ENCODE peak calls at places on chromosomes 16 and 17, in eight cellular contexts. T is transverse colon; K is ascending aorta; Q is heart right ventricle; I is psoas muscle; V is IMR-90; D is right atrium auricular region; B is CD4-positive, alpha-beta T cell. H is an unnamed sample. For H3K9me3, the result is how much of the 10 kb centered on the place peaks cover.

GRCh38 chr17:72970246-72970645 is 122.2 kb downstream of the SLC39A11 start:
- DNase-seq in T (no peak), K (no peak), Q (no peak), I (no peak), V (no peak), D (no peak), B (no peak), H (no peak)

GRCh38 chr17:40561871-40562611 is 3.2 kb downstream of the CCR7 start:
- DNase-seq in T (no peak), K (no peak), Q (no peak), I (peak), V (no peak), D (no peak), B (peak), H (no peak)

GRCh38 chr17:49730078-49730786 is 22.5 kb upstream of the SLC35B1 start:
- DNase-seq in T (peak), K (peak), Q (peak), I (peak), V (peak), D (peak), B (no peak), H (peak)

GRCh38 chr17:7328840-7329359 is at the start of gene NEURL4:
- DNase-seq in T (no peak), K (no peak), Q (no peak), I (no peak), V (no peak), D (no peak), B (peak), H (no peak)

GRCh38 chr16:21028728-21029127 is 121.9 kb downstream of the DNAH3 start:
- DNase-seq in T (no peak), K (no peak), Q (no peak), I (no peak), V (no peak), D (no peak), B (no peak), H (no peak)

GRCh38 chr17:83064732-83065659 is 14.4 kb upstream of the METRNL start:
- DNase-seq in T (peak), K (peak), Q (no peak), I (peak), V (no peak), D (no peak), B (no peak), H (peak)

GRCh38 chr16:80174416-80174815 is 366.4 kb upstream of the DYNLRB2 start:
- DNase-seq in T (no peak), K (no peak), Q (no peak), I (no peak), V (peak), D (no peak), B (no peak), H (no peak)

GRCh38 chr16:86884256-86884655 is 305.9 kb downstream of the FOXL1 start:
- DNase-seq in T (no peak), K (no peak), Q (no peak), I (no peak), V (no peak), D (no peak), B (no peak), H (no peak)

GRCh38 chr17:1460233-1460632 is 4.2 kb upstream of the CRK start:
- DNase-seq in T (peak), K (peak), Q (peak), I (peak), V (no peak), D (peak), B (no peak), H (peak)

GRCh38 chr16:89402962-89403361 is 87.4 kb downstream of the ANKRD11 start:
- DNase-seq in T (no peak), K (no peak), Q (no peak), I (no peak), V (no peak), D (no peak), B (peak), H (peak)

GRCh38 chr17:17816831-17817551 is 19.8 kb downstream of the SREBF1 start:
- DNase-seq in T (no peak), K (no peak), Q (no peak), I (no peak), V (no peak), D (no peak), B (no peak), H (no peak)
- TF ChIP-seq CTCF in T (no peak), K (no peak), Q (peak), I (no peak), V (no peak), D (no peak), B (no peak), H (no peak)

DNA sequence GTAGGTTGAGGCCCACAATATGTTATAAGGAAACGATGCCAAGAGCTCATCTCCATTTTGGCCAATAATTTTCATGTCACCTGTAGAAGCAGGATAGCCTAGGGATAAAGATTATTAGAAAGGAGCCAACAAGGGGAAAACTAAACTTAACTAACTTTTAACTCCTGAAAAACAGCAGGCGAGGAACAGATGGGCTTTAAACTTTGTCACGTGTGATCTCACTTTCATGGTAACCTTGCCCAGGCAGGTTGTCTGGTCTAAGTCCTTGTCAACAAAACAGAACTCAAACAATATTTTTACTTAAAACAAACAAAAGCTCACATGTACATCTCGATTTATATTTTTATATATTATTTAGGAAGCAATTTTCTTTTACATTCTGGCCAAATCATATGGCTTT is 1672.0 kb downstream of the TP53TG3F start:
- DNase-seq in T (no peak), K (no peak), Q (no peak), I (no peak), V (no peak), D (no peak), B (no peak), H (no peak)
- H3K9me3 ChIP-seq in T (under half), K (under half), Q (under half), I (under half), V (under half), D (under half), B (under half), H (under half)

GRCh38 chr17:29248845-29249244 is 2.2 kb downstream of the CRYBA1 start:
- DNase-seq in T (no peak), K (no peak), Q (no peak), I (no peak), V (no peak), D (no peak), B (no peak), H (no peak)

GRCh38 chr17:29251184-29251583 is 4.5 kb downstream of the CRYBA1 start:
- DNase-seq in T (no peak), K (no peak), Q (no peak), I (no peak), V (no peak), D (no peak), B (no peak), H (no peak)

GRCh38 chr17:29250666-29251065 is 4.0 kb downstream of the CRYBA1 start:
- DNase-seq in T (no peak), K (no peak), Q (no peak), I (no peak), V (peak), D (no peak), B (no peak), H (no peak)

GRCh38 chr17:29253037-29253436 is 6.4 kb downstream of the CRYBA1 start:
- DNase-seq in T (no peak), K (no peak), Q (no peak), I (no peak), V (no peak), D (no peak), B (no peak), H (no peak)

GRCh38 chr17:29251969-29252866 is 5.6 kb downstream of the CRYBA1 start:
- DNase-seq in T (no peak), K (no peak), Q (no peak), I (no peak), V (peak), D (no peak), B (no peak), H (no peak)
- TF ChIP-seq CTCF in T (peak), K (peak), Q (peak), I (peak), V (peak), D (no peak), B (peak), H (peak)

GRCh38 chr17:70584255-70584654 is 414.9 kb downstream of the KCNJ2 start:
- DNase-seq in T (no peak), K (no peak), Q (no peak), I (no peak), V (no peak), D (no peak), B (no peak), H (no peak)

GRCh38 chr17:70582777-70583176 is 413.4 kb downstream of the KCNJ2 start:
- DNase-seq in T (no peak), K (no peak), Q (no peak), I (no peak), V (no peak), D (no peak), B (no peak), H (no peak)

DNA sequence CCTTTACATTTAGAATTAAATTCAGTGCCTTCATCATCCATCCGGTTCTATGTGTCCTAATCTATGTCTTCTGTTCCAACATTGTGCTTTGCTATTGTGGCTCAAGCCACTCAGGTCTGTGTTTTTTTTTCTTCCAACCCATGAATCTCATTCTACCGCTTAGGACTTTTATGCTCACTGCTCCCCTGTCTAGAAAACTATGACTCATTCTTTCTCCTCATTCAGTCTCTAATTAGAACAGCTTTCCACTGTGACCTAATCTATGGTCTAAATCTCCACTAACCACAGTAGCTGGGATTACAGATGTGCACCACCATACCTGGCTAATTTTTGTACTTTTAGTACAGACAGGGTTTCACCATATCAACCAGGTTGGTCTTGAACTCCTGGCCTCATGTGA is 418.7 kb downstream of the KCNJ2 start:
- DNase-seq in T (no peak), K (no peak), Q (no peak), I (no peak), V (no peak), D (no peak), B (no peak), H (no peak)
- H3K9me3 ChIP-seq in T (under half), K (under half), Q (under half), I (under half), V (under half), D (under half), B (under half), H (under half)

GRCh38 chr17:81397314-81398169 is 2.3 kb downstream of the BAHCC1 start:
- DNase-seq in T (peak), K (no peak), Q (no peak), I (peak), V (peak), D (no peak), B (no peak), H (no peak)
- TF ChIP-seq CTCF in T (peak), K (no peak), Q (peak), I (peak), V (no peak), D (no peak), B (no peak), H (peak)

DNA sequence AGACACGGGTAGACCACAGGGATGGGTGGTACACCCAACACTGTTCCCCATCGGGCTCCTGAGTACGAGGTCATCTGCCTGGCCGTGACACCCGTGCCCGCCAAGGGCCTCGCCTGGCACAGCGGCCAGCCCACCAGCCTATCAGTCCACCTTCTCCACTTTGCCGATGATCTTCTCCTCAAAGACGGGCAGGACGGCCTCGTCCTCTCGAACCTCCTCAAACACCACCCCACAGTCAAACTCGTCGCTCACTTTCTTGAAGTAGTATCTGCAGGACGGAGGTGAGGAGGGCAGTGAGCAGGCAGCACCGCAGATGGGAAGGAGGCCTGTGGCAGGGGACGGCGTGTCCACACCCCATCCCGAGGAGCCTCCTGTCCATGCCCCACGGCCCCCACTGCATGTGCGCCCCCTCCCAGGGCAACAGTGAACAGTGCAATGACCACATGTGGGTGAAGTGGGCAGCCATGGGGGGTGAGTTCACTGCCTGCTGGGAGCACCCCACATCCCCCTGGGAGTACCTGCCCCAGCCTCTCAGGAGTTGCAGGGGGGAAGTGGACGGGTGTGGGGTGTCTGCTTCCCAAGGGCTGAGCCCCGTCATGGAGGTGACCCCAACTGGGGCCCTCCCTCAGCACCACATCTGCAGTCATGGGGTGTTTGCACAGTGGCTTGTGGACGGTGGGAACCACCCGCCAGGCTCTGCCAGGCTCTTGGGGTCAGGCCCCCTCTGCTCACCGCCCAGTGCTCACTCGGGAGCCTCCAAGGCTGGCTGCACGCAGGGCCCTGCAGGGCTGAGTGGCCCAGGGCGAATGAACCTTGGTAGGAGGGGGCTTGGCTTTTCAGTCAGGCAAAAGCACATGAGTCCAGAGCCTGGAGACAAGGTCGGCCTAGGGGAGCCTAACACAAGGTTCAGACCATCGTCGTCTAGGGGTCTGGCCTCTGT is 5.3 kb downstream of the PDIA2 start:
- DNase-seq in T (no peak), K (no peak), Q (no peak), I (peak), V (no peak), D (no peak), B (no peak), H (no peak)
- H3K9me3 ChIP-seq in T (under half), K (under half), Q (under half), I (under half), V (under half), D (under half), B (under half), H (under half)

DNA sequence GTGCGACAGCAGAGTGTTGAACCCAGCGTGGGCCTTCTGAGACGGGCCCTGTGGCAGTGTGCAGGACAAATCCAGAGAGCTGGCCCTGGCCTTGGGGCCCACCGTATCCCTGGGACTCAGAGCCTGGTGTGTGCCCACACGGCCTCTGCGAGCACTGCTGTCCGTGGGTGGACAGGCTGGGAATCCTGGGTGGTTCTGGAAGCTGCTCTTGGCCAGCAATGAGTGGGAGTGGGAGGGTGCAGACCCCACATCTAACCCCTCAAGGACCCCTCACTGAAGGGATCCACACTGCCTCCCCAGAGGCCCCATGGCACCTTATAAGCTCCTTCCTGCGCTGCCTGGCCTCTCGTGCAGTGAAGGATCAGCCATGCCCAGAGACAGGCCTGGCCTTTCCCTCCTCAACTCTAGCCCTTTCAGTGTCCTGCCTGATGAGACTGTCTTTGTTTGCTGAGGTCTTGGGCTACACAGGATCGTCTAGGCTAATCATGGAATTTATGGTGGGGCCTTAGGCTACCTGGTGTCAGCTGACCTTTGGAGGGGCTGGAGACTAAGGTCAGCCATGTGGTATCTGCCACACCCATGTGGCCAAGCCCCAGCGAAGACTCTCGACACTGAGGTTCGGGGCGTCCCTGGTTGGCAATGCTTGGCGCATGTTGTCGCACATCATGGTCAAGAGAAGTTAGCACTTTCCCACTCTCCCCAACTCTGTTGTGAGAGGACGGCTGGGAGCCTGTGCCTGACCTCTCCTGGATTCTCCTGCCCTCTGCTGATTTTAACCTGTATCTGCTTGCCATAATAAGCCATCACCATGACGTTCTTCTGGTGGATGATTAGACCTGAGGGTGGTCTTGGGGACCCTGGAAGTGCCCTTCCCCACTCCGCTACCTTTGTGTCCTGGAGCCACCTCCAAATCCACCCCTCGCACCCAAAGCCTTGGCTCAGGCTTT is 16.4 kb upstream of the GINS2 start:
- DNase-seq in T (no peak), K (no peak), Q (no peak), I (no peak), V (no peak), D (no peak), B (no peak), H (no peak)
- TF ChIP-seq CTCF in T (no peak), K (no peak), Q (no peak), I (no peak), V (no peak), D (no peak), B (no peak), H (no peak)

DNA sequence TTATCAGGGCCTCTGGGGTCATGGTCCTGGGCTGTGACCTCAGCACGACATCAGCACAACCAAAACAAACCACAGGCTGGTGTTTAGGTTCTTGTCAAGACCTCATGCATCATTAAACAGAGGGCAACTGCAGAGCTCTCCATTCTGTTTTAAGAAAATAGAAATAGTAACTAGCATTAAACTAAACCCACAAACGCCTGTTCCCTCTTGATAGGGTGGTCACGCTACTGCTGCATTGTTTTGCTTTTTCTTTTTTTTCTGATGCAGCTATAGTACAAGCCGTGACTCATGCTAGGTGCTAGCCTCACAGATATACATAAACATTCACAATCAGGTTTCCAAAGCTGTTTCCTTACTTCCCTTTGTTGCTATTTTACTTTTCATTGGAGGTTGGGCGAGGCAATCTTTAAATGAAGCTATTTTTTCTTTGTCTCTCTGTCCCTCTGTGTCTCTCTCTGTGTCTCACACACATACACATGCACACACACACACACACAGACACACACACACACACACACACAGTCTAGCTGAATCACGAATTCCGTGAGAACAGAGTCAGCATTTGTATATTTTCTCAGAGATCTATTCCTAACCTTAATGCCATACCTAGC is 310.3 kb downstream of the CDH13 start:
- DNase-seq in T (no peak), K (no peak), Q (no peak), I (no peak), V (peak), D (no peak), B (no peak), H (no peak)
- H3K9me3 ChIP-seq in T (under half), K (under half), Q (under half), I (under half), V (under half), D (under half), B (under half), H (under half)

DNA sequence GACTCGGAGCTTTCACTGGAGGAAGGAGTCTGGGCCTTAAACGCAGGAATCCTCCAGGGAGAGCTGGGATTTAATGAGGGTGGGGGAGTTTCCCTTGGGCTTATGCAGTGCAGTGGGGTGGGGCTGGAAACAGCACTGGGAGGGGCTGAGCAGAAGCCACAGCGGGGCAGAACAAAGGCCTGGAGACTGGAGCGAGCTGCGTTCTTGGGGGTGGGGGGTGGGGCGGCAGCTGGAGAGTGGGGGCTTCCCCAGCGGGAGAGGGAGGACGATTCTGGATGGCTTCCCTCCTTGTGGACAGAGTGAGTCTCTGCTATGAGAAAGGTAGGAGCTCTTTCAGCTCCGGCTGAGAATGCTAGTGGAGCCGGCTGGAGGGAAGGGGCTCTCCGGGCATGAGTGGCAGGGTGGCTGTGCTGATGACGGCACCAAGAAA is 406.0 kb downstream of the SEC14L1 start:
- DNase-seq in T (peak), K (no peak), Q (no peak), I (no peak), V (no peak), D (no peak), B (no peak), H (peak)
- TF ChIP-seq CTCF in T (no peak), K (no peak), Q (no peak), I (no peak), V (no peak), D (no peak), B (no peak), H (no peak)

H was measured in left lung.